ENCODE peak calls at places on chromosomes 7 and 10, in ten cellular contexts. One of them, this sample, is unnamed.
A peak's percentile ranks its signal among the peaks of the same experiment; 100 is the strongest.

GRCh38 chr7:135510603-135511183 is 791 bp upstream of the CNOT4 start:
- DNase-seq in fibroblast of mammary gland: peak; percentile 44
- DNase-seq in GM12865: peak; percentile 9
- DNase-seq in K562: peak; percentile 42
- DNase-seq in progenitor cell of endocrine pancreas: no peak
- DNase-seq in neural crest cell: peak; percentile 1
- DNase-seq in brain microvascular endothelial cell: peak; percentile 12
- DNase-seq in PC-9: no peak
- DNase-seq in AG04450: no peak
- DNase-seq in RWPE1: peak; percentile 2
- DNase-seq in this sample: peak; percentile 27

GRCh38 chr10:121647401-121647800 is 49.2 kb upstream of the FGFR2 start:
- DNase-seq in K562: no peak
- DNase-seq in brain microvascular endothelial cell: no peak
- DNase-seq in GM12865: no peak
- DNase-seq in AG04450: no peak
- DNase-seq in neural crest cell: no peak
- DNase-seq in fibroblast of mammary gland: no peak
- DNase-seq in RWPE1: no peak
- DNase-seq in PC-9: no peak
- DNase-seq in progenitor cell of endocrine pancreas: no peak
- DNase-seq in this sample: no peak

GRCh38 chr10:71864861-71865473 is 13.9 kb upstream of the PSAP start:
- DNase-seq in GM12865: no peak
- DNase-seq in AG04450: no peak
- DNase-seq in brain microvascular endothelial cell: peak; percentile 81
- DNase-seq in K562: no peak
- DNase-seq in progenitor cell of endocrine pancreas: no peak
- DNase-seq in RWPE1: no peak
- DNase-seq in PC-9: peak; percentile 32
- DNase-seq in neural crest cell: no peak
- DNase-seq in fibroblast of mammary gland: peak; percentile 85
- DNase-seq in this sample: no peak

GRCh38 chr7:108270385-108270784 is 140.2 kb upstream of the LAMB4 start:
- DNase-seq in RWPE1: no peak
- DNase-seq in AG04450: no peak
- DNase-seq in GM12865: peak; percentile 49
- DNase-seq in PC-9: no peak
- DNase-seq in neural crest cell: no peak
- DNase-seq in K562: no peak
- DNase-seq in fibroblast of mammary gland: no peak
- DNase-seq in brain microvascular endothelial cell: no peak
- DNase-seq in progenitor cell of endocrine pancreas: no peak
- DNase-seq in this sample: peak; percentile 62

GRCh38 chr10:58275908-58276307 is 6.9 kb downstream of the CISD1 start:
- DNase-seq in RWPE1: no peak
- DNase-seq in neural crest cell: no peak
- DNase-seq in brain microvascular endothelial cell: peak; percentile 62
- DNase-seq in progenitor cell of endocrine pancreas: no peak
- DNase-seq in K562: no peak
- DNase-seq in fibroblast of mammary gland: peak; percentile 62
- DNase-seq in PC-9: no peak
- DNase-seq in GM12865: no peak
- DNase-seq in AG04450: no peak
- DNase-seq in this sample: no peak

GRCh38 chr7:131502810-131503545 is 53.5 kb downstream of the PODXL start:
- DNase-seq in AG04450: no peak
- DNase-seq in RWPE1: no peak
- DNase-seq in GM12865: no peak
- DNase-seq in brain microvascular endothelial cell: peak; percentile 55
- DNase-seq in progenitor cell of endocrine pancreas: no peak
- DNase-seq in fibroblast of mammary gland: peak; percentile 77
- DNase-seq in neural crest cell: no peak
- DNase-seq in K562: no peak
- DNase-seq in PC-9: no peak
- DNase-seq in this sample: no peak

GRCh38 chr7:155800741-155801267 is 11.5 kb downstream of the SHH start:
- DNase-seq in RWPE1: no peak
- DNase-seq in fibroblast of mammary gland: no peak
- DNase-seq in GM12865: no peak
- DNase-seq in AG04450: no peak
- DNase-seq in PC-9: no peak
- DNase-seq in neural crest cell: no peak
- DNase-seq in K562: no peak
- DNase-seq in brain microvascular endothelial cell: no peak
- DNase-seq in progenitor cell of endocrine pancreas: no peak
- DNase-seq in this sample: no peak

GRCh38 chr10:99328579-99329237 is 448 bp upstream of the CNNM1 start:
- DNase-seq in brain microvascular endothelial cell: no peak
- DNase-seq in AG04450: no peak
- DNase-seq in progenitor cell of endocrine pancreas: no peak
- DNase-seq in PC-9: no peak
- DNase-seq in fibroblast of mammary gland: peak; percentile 38
- DNase-seq in neural crest cell: no peak
- DNase-seq in GM12865: no peak
- DNase-seq in RWPE1: no peak
- DNase-seq in K562: no peak
- DNase-seq in this sample: peak; percentile 30

GRCh38 chr10:8060010-8060703 is 5.7 kb downstream of the GATA3 start:
- DNase-seq in RWPE1: no peak
- DNase-seq in GM12865: peak; percentile 68
- DNase-seq in PC-9: no peak
- DNase-seq in brain microvascular endothelial cell: no peak
- DNase-seq in neural crest cell: no peak
- DNase-seq in progenitor cell of endocrine pancreas: no peak
- DNase-seq in AG04450: no peak
- DNase-seq in fibroblast of mammary gland: no peak
- DNase-seq in K562: no peak
- DNase-seq in this sample: no peak

GRCh38 chr10:43809211-43809930 is 160.7 kb upstream of the ZNF32 start:
- DNase-seq in PC-9: no peak
- DNase-seq in GM12865: no peak
- DNase-seq in RWPE1: no peak
- DNase-seq in AG04450: peak; percentile 79
- DNase-seq in K562: no peak
- DNase-seq in fibroblast of mammary gland: peak; percentile 95
- DNase-seq in neural crest cell: no peak
- DNase-seq in progenitor cell of endocrine pancreas: no peak
- DNase-seq in brain microvascular endothelial cell: peak; percentile 90
- DNase-seq in this sample: no peak

GRCh38 chr10:44993922-44994751 is 6.6 kb upstream of the ZNF22 start:
- DNase-seq in PC-9: no peak
- DNase-seq in brain microvascular endothelial cell: peak; percentile 18
- DNase-seq in fibroblast of mammary gland: peak; percentile 40
- DNase-seq in neural crest cell: no peak
- DNase-seq in progenitor cell of endocrine pancreas: no peak
- DNase-seq in RWPE1: no peak
- DNase-seq in GM12865: no peak
- DNase-seq in AG04450: peak; percentile 62
- DNase-seq in K562: no peak
- DNase-seq in this sample: no peak

GRCh38 chr10:97936126-97936525 is 86.5 kb downstream of the GOLGA7B start:
- DNase-seq in neural crest cell: no peak
- DNase-seq in progenitor cell of endocrine pancreas: no peak
- DNase-seq in GM12865: no peak
- DNase-seq in brain microvascular endothelial cell: no peak
- DNase-seq in AG04450: no peak
- DNase-seq in K562: no peak
- DNase-seq in PC-9: no peak
- DNase-seq in fibroblast of mammary gland: no peak
- DNase-seq in RWPE1: no peak
- DNase-seq in this sample: no peak

GRCh38 chr7:157138101-157138423 is 664 bp upstream of the UBE3C start:
- DNase-seq in brain microvascular endothelial cell: no peak
- DNase-seq in neural crest cell: no peak
- DNase-seq in GM12865: no peak
- DNase-seq in AG04450: no peak
- DNase-seq in progenitor cell of endocrine pancreas: no peak
- DNase-seq in PC-9: no peak
- DNase-seq in K562: no peak
- DNase-seq in RWPE1: no peak
- DNase-seq in fibroblast of mammary gland: no peak
- DNase-seq in this sample: no peak

GRCh38 chr7:51376420-51377092 is 59.9 kb upstream of the COBL start:
- DNase-seq in fibroblast of mammary gland: peak; percentile 55
- DNase-seq in neural crest cell: no peak
- DNase-seq in K562: peak; percentile 61
- DNase-seq in progenitor cell of endocrine pancreas: no peak
- DNase-seq in brain microvascular endothelial cell: peak; percentile 47
- DNase-seq in AG04450: no peak
- DNase-seq in RWPE1: peak; percentile 48
- DNase-seq in GM12865: no peak
- DNase-seq in PC-9: peak; percentile 59
- DNase-seq in this sample: no peak

DNA sequence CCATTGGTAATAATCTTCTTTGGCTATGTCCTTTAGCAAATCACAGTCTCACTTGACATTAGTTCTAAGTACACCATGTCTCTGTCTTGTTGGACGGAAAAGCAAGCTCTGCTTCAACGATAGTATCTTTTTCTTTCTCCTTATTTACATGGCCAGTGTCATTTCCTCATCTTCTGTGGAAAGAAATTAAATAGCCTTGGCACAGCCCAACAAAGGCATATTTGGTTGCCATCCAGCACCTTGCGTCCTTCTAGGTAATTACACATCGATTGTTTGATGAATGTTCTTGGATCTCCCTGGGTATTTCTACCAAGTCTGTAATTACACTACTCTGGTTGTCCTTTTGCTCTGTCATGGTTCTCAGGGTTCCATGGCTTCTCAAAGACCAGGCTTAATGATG is 183.1 kb downstream of the CHN2 start:
- DNase-seq in neural crest cell: no peak
- DNase-seq in PC-9: no peak
- DNase-seq in K562: no peak
- DNase-seq in RWPE1: no peak
- DNase-seq in GM12865: no peak
- DNase-seq in AG04450: no peak
- DNase-seq in fibroblast of mammary gland: no peak
- DNase-seq in brain microvascular endothelial cell: no peak
- DNase-seq in progenitor cell of endocrine pancreas: no peak
- DNase-seq in this sample: no peak
- TF ChIP-seq CTCF in neural crest cell: no peak
- TF ChIP-seq CTCF in PC-9: no peak
- TF ChIP-seq CTCF in K562: no peak
- TF ChIP-seq CTCF in RWPE1: no peak
- TF ChIP-seq CTCF in GM12865: no peak
- TF ChIP-seq CTCF in AG04450: no peak
- TF ChIP-seq CTCF in fibroblast of mammary gland: no peak
- TF ChIP-seq CTCF in brain microvascular endothelial cell: no peak
- TF ChIP-seq CTCF in progenitor cell of endocrine pancreas: no peak
- TF ChIP-seq CTCF in this sample: no peak

GRCh38 chr7:66844552-66845381 is 76.3 kb upstream of the TMEM248 start:
- DNase-seq in neural crest cell: peak; percentile 100
- DNase-seq in brain microvascular endothelial cell: peak; percentile 96
- DNase-seq in progenitor cell of endocrine pancreas: peak; percentile 99
- DNase-seq in fibroblast of mammary gland: peak; percentile 98
- DNase-seq in K562: peak; percentile 100
- DNase-seq in RWPE1: peak; percentile 99
- DNase-seq in GM12865: peak; percentile 99
- DNase-seq in PC-9: peak; percentile 99
- DNase-seq in AG04450: peak; percentile 97
- DNase-seq in this sample: peak; percentile 99
- TF ChIP-seq CTCF in neural crest cell: peak; percentile 54
- TF ChIP-seq CTCF in brain microvascular endothelial cell: peak; percentile 46
- TF ChIP-seq CTCF in progenitor cell of endocrine pancreas: peak; percentile 41
- TF ChIP-seq CTCF in fibroblast of mammary gland: no peak
- TF ChIP-seq CTCF in K562: peak; percentile 39
- TF ChIP-seq CTCF in RWPE1: no peak
- TF ChIP-seq CTCF in GM12865: peak; percentile 40
- TF ChIP-seq CTCF in PC-9: peak; percentile 15
- TF ChIP-seq CTCF in AG04450: peak; percentile 27
- TF ChIP-seq CTCF in this sample: no peak

DNA sequence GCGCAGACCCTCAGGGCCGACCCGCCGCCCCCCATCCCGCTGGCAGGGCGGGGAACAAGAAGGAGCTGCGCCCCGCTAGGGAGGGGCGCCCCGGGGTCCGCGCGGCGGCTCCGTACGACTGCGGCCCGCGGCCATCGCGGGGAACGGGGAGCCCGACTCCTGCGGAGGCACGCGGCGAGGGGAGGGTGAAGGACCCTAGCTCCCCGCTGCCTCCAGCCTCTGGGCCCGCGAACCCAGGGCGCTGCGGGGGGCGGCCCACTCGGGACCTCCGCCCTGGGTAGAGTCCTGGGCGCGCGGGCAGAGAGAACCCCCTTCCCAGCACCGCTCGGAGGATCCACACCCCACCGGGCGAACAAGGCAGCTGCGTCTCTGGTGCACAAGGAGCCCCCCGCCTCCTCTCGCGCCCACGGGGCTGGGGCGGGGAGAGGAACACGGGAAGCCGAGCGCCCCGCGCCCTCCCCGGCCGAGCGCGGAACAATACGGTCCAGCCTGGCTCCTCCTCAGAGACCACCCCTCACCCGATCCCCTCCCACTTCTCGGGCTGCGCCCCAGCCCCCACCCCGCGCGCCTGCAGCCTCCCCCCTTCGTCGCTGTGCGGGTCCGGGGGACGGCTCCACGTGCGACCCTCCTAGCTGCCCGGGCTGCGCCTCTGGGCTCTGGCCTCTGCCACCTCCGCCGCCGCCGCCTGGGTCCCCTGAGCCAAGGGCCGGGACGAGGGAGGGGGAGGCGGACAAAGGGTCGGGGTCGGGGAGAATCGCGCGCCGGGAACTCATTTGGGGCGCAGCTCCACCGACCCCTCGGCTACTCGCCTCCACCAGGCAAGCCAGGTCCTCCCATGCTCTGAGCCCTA is at the start of gene WDR86:
- DNase-seq in brain microvascular endothelial cell: no peak
- DNase-seq in progenitor cell of endocrine pancreas: peak; percentile 64
- DNase-seq in K562: no peak
- DNase-seq in RWPE1: no peak
- DNase-seq in fibroblast of mammary gland: no peak
- DNase-seq in AG04450: no peak
- DNase-seq in PC-9: no peak
- DNase-seq in GM12865: no peak
- DNase-seq in neural crest cell: peak; percentile 51
- DNase-seq in this sample: no peak
- TF ChIP-seq CTCF in brain microvascular endothelial cell: no peak
- TF ChIP-seq CTCF in progenitor cell of endocrine pancreas: peak; percentile 11
- TF ChIP-seq CTCF in K562: no peak
- TF ChIP-seq CTCF in RWPE1: no peak
- TF ChIP-seq CTCF in fibroblast of mammary gland: no peak
- TF ChIP-seq CTCF in AG04450: no peak
- TF ChIP-seq CTCF in PC-9: no peak
- TF ChIP-seq CTCF in GM12865: no peak
- TF ChIP-seq CTCF in neural crest cell: peak; percentile 17
- TF ChIP-seq CTCF in this sample: no peak

DNA sequence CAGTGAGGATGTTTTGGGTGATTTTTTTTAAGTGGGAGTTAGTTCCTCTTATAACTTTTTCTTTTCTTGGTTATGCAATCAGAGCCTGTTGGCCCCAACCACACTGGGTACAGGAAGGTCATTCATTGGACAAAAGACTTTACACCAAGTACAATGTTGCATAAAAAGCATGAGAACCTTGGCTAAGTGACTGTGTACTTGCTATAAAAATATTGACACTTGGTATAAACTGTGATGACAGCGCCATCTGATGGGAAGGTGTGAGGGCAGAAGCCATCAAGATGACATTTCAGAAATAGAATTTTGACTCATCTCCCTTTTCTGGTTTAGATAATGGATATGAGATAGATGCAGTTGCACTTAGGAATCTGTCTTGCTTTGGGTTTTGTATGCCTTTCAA is 126.4 kb upstream of the CCDC6 start:
- DNase-seq in RWPE1: peak; percentile 66
- DNase-seq in K562: peak; percentile 44
- DNase-seq in brain microvascular endothelial cell: peak; percentile 62
- DNase-seq in GM12865: peak; percentile 75
- DNase-seq in neural crest cell: no peak
- DNase-seq in progenitor cell of endocrine pancreas: no peak
- DNase-seq in fibroblast of mammary gland: peak; percentile 80
- DNase-seq in AG04450: no peak
- DNase-seq in PC-9: peak; percentile 41
- DNase-seq in this sample: peak; percentile 63
- TF ChIP-seq CTCF in RWPE1: peak; percentile 50
- TF ChIP-seq CTCF in K562: peak; percentile 57
- TF ChIP-seq CTCF in brain microvascular endothelial cell: peak; percentile 68
- TF ChIP-seq CTCF in GM12865: peak; percentile 54
- TF ChIP-seq CTCF in neural crest cell: peak; percentile 67
- TF ChIP-seq CTCF in progenitor cell of endocrine pancreas: peak; percentile 44
- TF ChIP-seq CTCF in fibroblast of mammary gland: peak; percentile 66
- TF ChIP-seq CTCF in AG04450: peak; percentile 50
- TF ChIP-seq CTCF in PC-9: peak; percentile 76
- TF ChIP-seq CTCF in this sample: peak; percentile 54

This sample was measured in GM13976.